ENCODE peak calls at places on chromosome 7, in five cellular contexts. D, Y, O, M and Z are unnamed samples.

GRCh38 chr7:20329389-20330175 is 1.1 kb upstream of the ITGB8 start:
- DNase-seq in M (peak), Y (peak), O (no peak), D (peak), Z (peak)

GRCh38 chr7:27784399-27785053 is 44.6 kb downstream of the TAX1BP1 start:
- DNase-seq in Y (no peak), M (peak), O (peak), D (no peak), Z (peak)

GRCh38 chr7:75066521-75066920 is 7.1 kb downstream of the RCC1L start:
- DNase-seq in M (no peak), D (no peak), O (no peak), Y (no peak), Z (no peak)

GRCh38 chr7:71303566-71303965 is 171.6 kb downstream of the GALNT17 start:
- DNase-seq in D (no peak), Y (no peak), M (peak), O (no peak), Z (no peak)

GRCh38 chr7:38858281-38858884 is 50.6 kb downstream of the VPS41 start:
- DNase-seq in D (no peak), M (peak), Y (no peak), O (peak), Z (peak)

GRCh38 chr7:34104992-34105391 is 199.7 kb downstream of the BMPER start:
- DNase-seq in D (no peak), Y (no peak), M (peak), O (no peak), Z (no peak)

GRCh38 chr7:108459922-108460551 is 3.8 kb upstream of the NRCAM start:
- DNase-seq in D (peak), Y (no peak), M (peak), O (no peak), Z (peak)

GRCh38 chr7:26959290-26959689 is 94.9 kb upstream of the SKAP2 start:
- DNase-seq in Y (no peak), D (no peak), M (no peak), O (no peak), Z (no peak)

GRCh38 chr7:47340490-47340889 is 241.4 kb downstream of the TNS3 start:
- DNase-seq in D (no peak), Y (no peak), O (no peak), M (no peak), Z (no peak)

DNA sequence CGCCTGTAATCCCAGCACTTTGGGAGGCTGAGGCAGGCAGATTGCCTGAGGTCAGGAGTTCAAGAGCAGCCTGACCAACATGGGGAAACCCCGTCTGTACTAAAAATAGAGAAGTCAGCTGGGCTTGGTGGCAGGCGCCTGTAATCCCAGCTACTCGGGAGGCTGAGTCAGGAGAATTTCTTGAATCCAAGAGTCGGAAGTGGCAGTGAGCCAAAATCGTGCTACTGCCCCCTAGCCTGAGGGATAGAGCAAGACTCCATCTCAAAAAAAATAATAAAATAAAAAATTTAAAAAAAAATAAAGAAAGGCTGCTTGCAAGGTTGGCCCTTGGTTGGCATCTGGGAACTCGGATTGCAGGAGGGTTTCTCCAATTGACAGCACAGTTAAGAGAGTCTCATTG is 221.6 kb downstream of the DGKI start:
- DNase-seq in Y (no peak), M (no peak), O (no peak), D (no peak), Z (peak)
- TF ChIP-seq CTCF in Y (no peak), M (no peak), O (peak), D (no peak), Z (no peak)

GRCh38 chr7:1432411-1433082 is 26.7 kb downstream of the MICALL2 start:
- DNase-seq in D (peak), M (peak), Y (peak), O (no peak), Z (peak)
- TF ChIP-seq CTCF in D (peak), M (peak), Y (peak), O (peak), Z (peak)

DNA sequence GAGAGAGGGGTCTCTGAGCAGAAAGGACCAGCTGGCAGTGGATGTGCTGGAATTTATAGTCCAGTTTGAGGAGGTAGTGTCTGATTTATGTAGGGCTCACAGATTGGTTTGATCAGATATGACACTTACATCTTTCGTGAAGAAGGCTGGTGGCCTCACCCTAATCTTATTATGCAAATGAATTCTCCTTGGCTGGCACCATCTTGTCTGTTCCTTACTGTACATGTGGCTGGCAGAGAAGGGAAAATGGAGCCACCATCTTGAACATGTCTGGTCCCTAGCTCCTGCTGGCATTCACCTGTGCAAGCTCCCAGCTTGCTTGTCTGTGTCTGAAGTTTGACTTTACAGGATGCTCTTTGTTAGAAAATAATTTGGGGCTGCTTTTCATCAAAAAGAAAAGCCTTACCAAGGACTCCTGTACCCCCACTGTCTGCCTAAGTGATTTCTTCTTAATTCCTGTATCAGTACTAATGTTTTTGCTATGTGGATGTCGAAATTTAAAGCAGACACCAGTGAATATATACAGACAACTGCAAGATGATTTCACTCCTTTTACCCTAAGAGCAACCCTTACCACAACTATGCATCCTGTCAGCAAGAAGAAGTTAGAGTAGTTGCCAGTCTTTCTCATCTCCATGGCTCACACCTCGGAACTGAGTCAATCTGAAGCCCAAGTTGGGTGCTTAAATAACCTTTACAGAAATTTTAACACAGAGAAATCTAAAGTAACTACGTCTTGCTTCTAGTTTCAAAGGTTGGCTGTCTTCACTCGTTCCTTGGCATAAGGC is 322.0 kb upstream of the SEMA3D start:
- DNase-seq in O (peak), M (peak), D (no peak), Y (no peak), Z (no peak)
- TF ChIP-seq CTCF in O (no peak), M (no peak), D (no peak), Y (no peak), Z (no peak)

GRCh38 chr7:49852619-49853462 is 79.4 kb downstream of the VWC2 start:
- DNase-seq in O (peak), D (peak), M (peak), Y (no peak), Z (peak)

GRCh38 chr7:49845626-49846025 is 72.2 kb downstream of the VWC2 start:
- DNase-seq in O (no peak), D (no peak), Y (no peak), M (no peak), Z (no peak)

GRCh38 chr7:49855281-49855980 is 82.0 kb downstream of the VWC2 start:
- DNase-seq in Y (no peak), D (no peak), M (no peak), O (no peak), Z (no peak)

GRCh38 chr7:49848211-49848841 is 74.9 kb downstream of the VWC2 start:
- DNase-seq in M (peak), Y (no peak), D (no peak), O (no peak), Z (no peak)

DNA sequence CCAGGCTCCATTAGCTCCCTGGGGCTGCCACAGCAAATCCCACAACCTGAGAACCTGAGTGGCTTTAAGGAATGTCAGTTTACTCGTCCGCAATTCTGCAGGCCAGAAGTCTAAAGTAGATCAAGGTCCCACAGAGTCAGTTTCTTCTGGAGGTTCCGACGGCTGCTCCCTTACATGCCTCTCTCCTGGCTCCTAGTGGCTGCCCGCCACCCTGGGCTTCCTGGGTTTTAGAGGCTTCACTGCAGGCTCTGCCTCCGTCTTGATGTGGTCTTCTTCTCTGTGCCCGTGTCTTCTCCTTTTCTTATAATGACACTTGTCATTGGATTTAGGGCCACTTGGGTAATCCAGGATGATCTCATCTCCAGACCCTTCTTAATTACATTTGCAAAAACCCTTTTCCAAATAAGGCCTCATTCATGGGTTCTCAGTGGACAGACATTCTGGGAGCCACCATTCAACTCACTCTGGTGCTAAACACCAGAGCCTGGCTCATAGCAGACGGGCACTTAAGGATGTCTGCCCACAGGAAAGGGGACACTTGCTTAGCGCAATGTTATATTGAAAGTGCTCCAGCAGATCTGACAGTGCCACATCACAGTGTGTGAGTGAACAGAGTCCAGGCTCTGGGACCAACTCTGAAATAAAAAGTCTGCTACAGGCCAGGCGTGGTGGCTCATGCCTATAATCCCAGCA is 77.6 kb downstream of the VWC2 start:
- DNase-seq in M (no peak), O (no peak), Y (no peak), D (no peak), Z (no peak)
- TF ChIP-seq CTCF in M (no peak), O (no peak), Y (no peak), D (no peak), Z (no peak)

DNA sequence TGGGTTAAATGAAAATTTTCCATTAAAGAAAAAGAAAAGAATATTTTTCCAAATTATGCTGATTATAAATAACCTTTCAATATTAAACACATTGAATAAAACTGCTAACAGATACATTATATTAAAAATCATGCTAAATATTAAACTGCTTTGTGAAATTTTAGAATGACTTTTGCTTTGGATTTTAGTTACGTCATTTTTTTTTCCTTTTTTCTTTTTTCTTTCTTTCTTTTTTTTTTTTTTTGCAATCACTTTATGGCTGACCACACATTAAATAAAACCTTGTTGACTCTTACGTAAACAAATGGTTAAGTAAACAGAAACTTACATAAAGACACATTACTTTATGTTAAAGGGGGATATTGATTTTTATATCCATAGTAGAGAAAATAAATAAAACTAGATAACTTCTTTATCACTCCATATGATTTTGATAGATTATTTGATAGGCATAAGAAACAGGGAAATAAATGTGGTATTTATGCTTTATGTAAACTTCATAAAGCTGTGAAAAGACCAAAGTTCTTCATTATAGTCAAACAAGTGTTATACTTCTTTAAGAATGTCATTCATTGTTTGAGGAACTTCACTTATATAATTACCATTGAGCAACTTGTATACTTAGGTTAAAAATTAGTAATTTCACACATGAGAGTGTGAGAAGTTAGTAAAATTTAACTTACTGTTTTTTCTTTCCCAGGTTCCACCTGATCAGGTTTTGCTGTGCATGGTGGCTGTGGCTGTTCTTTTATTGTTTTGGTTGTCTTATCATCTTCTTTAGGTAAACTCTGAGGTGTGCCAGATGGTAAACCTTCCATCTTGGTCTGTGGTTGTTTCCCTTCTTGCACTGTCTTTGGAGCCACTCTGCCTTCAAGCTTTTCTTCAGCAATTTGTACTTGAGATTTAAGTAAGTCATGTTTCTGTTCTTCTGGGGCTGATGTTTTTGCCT is 197.3 kb downstream of the PCLO start:
- DNase-seq in Y (no peak), D (no peak), O (no peak), M (no peak), Z (no peak)
- TF ChIP-seq CTCF in Y (no peak), D (no peak), O (no peak), M (no peak), Z (no peak)

DNA sequence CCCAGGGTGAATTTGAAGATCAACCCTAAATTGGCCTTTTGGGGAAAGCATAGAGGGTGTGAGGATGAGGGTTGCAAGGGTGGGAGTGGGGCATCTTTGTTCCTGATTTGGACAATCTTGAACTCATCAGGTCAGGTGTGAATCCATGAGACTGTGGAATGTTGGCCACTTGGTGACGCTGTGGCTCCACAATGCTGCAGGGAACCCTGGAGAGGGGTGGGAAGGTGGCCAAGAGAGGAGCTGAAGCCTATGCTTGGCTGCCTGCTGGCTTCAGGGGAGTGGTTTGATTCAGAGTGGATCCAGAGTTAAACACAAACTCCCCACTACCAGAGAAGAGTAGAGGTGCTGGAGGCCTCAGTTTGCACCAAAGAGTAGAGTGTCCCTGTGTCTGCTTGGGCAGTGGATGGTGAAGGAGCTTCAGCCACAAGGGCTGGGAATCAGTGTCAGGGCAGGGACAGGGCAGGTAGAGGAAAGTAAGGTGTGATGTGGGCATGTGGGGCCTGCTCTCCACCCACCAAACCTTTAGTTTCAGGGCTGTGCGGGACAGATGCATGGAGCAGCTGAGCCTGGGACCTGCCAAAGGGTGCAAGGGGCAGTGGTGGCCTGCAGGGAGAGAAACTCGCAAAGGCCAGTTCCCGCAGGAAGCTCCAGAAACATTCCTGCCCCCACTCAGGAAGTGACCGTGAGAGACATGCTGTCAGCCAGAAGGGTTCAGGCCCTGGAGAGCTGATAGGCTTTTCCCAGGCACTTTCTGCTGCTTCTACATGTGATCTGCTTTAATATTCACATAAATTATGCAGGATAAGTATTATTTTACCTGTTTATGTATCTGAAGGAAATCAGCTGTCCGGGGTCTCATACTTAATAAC is 81.0 kb upstream of the PRSS58 start:
- DNase-seq in O (no peak), D (no peak), M (no peak), Y (no peak), Z (peak)
- TF ChIP-seq CTCF in O (peak), D (no peak), M (peak), Y (no peak), Z (peak)

GRCh38 chr7:149871576-149871975 is 2.2 kb upstream of the ATP6V0E2 start:
- DNase-seq in D (no peak), O (no peak), Y (no peak), M (no peak), Z (no peak)

GRCh38 chr7:149873074-149873967 is 448 bp upstream of the ATP6V0E2 start:
- DNase-seq in D (peak), O (peak), Y (peak), M (peak), Z (peak)

GRCh38 chr7:149873968-149874643 is at the start of gene ATP6V0E2:
- DNase-seq in D (no peak), Y (peak), O (no peak), M (no peak), Z (no peak)

GRCh38 chr7:149870701-149871483 is 2.9 kb upstream of the ATP6V0E2 start:
- DNase-seq in D (no peak), M (no peak), Y (no peak), O (no peak), Z (no peak)

DNA sequence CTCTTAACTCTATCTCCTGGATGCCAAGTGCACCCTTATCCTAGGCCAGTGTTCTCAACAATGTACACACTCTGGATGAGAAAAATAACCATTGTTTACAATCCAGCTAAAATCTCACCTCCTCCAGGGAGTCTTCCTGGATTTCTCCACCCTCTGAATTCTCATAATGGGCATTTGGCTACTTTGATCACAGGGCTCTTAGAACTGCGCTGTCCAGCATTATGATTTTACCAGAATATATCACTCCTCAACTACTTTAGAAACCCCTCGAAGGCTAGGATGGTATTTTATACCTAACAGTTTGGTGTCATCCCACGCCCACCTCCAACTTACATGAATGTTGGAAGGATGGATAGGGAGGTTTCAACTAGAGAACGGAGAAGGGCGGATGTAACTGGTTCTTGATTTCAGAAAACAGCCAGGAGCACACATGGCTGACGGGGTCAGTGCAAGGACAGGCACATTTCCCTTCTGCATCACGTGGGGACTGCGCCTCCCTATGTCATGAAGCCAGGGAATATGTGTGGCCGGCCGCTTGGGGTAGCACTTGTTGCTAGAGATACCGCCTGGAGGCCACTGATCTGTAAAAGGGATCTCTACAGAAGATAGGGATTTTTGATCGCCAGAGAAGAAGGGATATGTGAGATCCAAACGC is 1.2 kb upstream of the ATP6V0E2 start:
- DNase-seq in D (peak), Y (no peak), O (peak), M (peak), Z (peak)
- TF ChIP-seq CTCF in D (peak), Y (no peak), O (peak), M (peak), Z (no peak)

GRCh38 chr7:106962751-106963150 is 81.8 kb upstream of the PRKAR2B start:
- DNase-seq in M (no peak), D (no peak), Y (no peak), O (no peak), Z (no peak)

GRCh38 chr7:106964455-106964854 is 80.0 kb upstream of the PRKAR2B start:
- DNase-seq in Y (no peak), O (no peak), D (no peak), M (no peak), Z (no peak)

GRCh38 chr7:106957766-106958165 is 86.7 kb upstream of the PRKAR2B start:
- DNase-seq in M (no peak), Y (no peak), O (no peak), D (no peak), Z (peak)

DNA sequence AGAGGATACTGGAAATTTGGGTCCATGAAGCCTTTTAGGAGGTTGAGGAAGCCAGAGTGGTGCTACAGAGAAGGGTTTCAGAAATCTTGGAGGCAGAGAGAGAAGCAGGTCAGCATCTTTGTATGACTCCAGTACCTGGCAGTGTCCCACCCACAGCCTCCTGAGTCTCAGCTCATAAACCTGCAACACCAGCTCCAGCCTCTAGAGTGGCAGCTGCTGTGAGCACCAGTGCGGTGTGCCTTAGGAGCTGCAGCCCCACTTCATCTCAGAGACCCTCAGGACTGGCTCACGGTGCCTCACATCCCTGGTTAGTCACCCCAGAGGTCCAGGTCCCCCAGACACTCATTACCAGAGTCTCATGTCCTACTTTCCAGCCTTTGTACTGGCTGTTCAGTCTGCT is 84.8 kb upstream of the PRKAR2B start:
- DNase-seq in Y (no peak), O (no peak), D (no peak), M (no peak), Z (peak)
- TF ChIP-seq CTCF in Y (no peak), O (no peak), D (no peak), M (no peak), Z (no peak)

DNA sequence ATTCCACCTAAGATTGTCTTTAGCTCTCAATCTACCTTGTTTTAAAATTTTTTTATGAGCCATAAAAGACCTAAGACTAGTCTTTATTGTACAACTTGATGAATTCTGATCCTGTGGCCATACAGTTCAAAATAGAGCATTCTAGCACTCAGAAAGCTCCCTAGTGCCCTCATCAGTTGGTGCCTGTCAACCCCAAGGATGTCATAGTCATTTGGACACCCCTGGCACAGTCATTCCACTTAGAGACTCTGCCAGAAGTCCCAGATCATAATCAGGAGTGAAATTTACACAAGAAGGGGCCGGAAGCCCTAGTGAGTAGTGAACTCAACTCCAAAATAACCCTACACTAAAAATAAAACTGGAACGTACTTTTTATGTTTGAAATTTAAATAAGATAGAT is 80.0 kb upstream of the INSIG1 start:
- DNase-seq in Y (no peak), O (no peak), M (no peak), D (no peak), Z (no peak)
- TF ChIP-seq CTCF in Y (no peak), O (no peak), M (no peak), D (no peak), Z (no peak)